ENCODE peak calls at places on chromosome 1, in eight cellular contexts. One of them, this sample, is unnamed.

GRCh38 chr1:95467036-95467435 is 233.0 kb downstream of the RWDD3 start:
- DNase-seq in lung: no peak
- DNase-seq in A549: no peak
- DNase-seq in NCI-H2171: no peak
- DNase-seq in EL: no peak
- DNase-seq in stimulated activated CD8-positive, alpha-beta memory T cell treated with anti-CD3 and anti-CD28 coated beads, Interleukin-4, amount 100 ng/mL, for 1 hour: no peak
- DNase-seq in GM18507: no peak
- DNase-seq in mucosa of gallbladder: no peak
- DNase-seq in this sample: no peak

GRCh38 chr1:96524100-96524499 is 197.5 kb upstream of the PTBP2 start:
- DNase-seq in NCI-H2171: no peak
- DNase-seq in stimulated activated CD8-positive, alpha-beta memory T cell treated with anti-CD3 and anti-CD28 coated beads, Interleukin-4, amount 100 ng/mL, for 1 hour: no peak
- DNase-seq in lung: no peak
- DNase-seq in EL: no peak
- DNase-seq in GM18507: no peak
- DNase-seq in mucosa of gallbladder: no peak
- DNase-seq in A549: no peak
- DNase-seq in this sample: no peak

GRCh38 chr1:213513006-213513405 is 462.0 kb downstream of the RPS6KC1 start:
- DNase-seq in lung: no peak
- DNase-seq in EL: no peak
- DNase-seq in GM18507: no peak
- DNase-seq in mucosa of gallbladder: no peak
- DNase-seq in NCI-H2171: no peak
- DNase-seq in stimulated activated CD8-positive, alpha-beta memory T cell treated with anti-CD3 and anti-CD28 coated beads, Interleukin-4, amount 100 ng/mL, for 1 hour: no peak
- DNase-seq in A549: no peak
- DNase-seq in this sample: no peak

GRCh38 chr1:151705739-151706463 is 10.7 kb downstream of the CELF3 start:
- DNase-seq in GM18507: no peak
- DNase-seq in A549: no peak
- DNase-seq in stimulated activated CD8-positive, alpha-beta memory T cell treated with anti-CD3 and anti-CD28 coated beads, Interleukin-4, amount 100 ng/mL, for 1 hour: no peak
- DNase-seq in EL: no peak
- DNase-seq in lung: no peak
- DNase-seq in mucosa of gallbladder: no peak
- DNase-seq in NCI-H2171: no peak
- DNase-seq in this sample: no peak

GRCh38 chr1:202063093-202063492 is 52.7 kb downstream of the ELF3 start:
- DNase-seq in EL: peak
- DNase-seq in GM18507: no peak
- DNase-seq in lung: no peak
- DNase-seq in mucosa of gallbladder: no peak
- DNase-seq in NCI-H2171: no peak
- DNase-seq in stimulated activated CD8-positive, alpha-beta memory T cell treated with anti-CD3 and anti-CD28 coated beads, Interleukin-4, amount 100 ng/mL, for 1 hour: no peak
- DNase-seq in A549: no peak
- DNase-seq in this sample: no peak

GRCh38 chr1:177091036-177091435 is 73.5 kb downstream of the ASTN1 start:
- DNase-seq in NCI-H2171: no peak
- DNase-seq in stimulated activated CD8-positive, alpha-beta memory T cell treated with anti-CD3 and anti-CD28 coated beads, Interleukin-4, amount 100 ng/mL, for 1 hour: no peak
- DNase-seq in A549: no peak
- DNase-seq in lung: no peak
- DNase-seq in GM18507: no peak
- DNase-seq in mucosa of gallbladder: no peak
- DNase-seq in EL: peak
- DNase-seq in this sample: no peak

GRCh38 chr1:53503433-53503925 is 44.3 kb downstream of the DMRTB1 start:
- DNase-seq in stimulated activated CD8-positive, alpha-beta memory T cell treated with anti-CD3 and anti-CD28 coated beads, Interleukin-4, amount 100 ng/mL, for 1 hour: no peak
- DNase-seq in lung: no peak
- DNase-seq in GM18507: no peak
- DNase-seq in NCI-H2171: no peak
- DNase-seq in mucosa of gallbladder: no peak
- DNase-seq in A549: no peak
- DNase-seq in EL: no peak
- DNase-seq in this sample: no peak

GRCh38 chr1:193462629-193463320 is 276.4 kb upstream of the B3GALT2 start:
- DNase-seq in A549: no peak
- DNase-seq in NCI-H2171: no peak
- DNase-seq in GM18507: no peak
- DNase-seq in stimulated activated CD8-positive, alpha-beta memory T cell treated with anti-CD3 and anti-CD28 coated beads, Interleukin-4, amount 100 ng/mL, for 1 hour: no peak
- DNase-seq in lung: no peak
- DNase-seq in mucosa of gallbladder: no peak
- DNase-seq in EL: no peak
- DNase-seq in this sample: no peak

GRCh38 chr1:181174860-181175259 is 86.4 kb downstream of the IER5 start:
- DNase-seq in GM18507: no peak
- DNase-seq in lung: no peak
- DNase-seq in stimulated activated CD8-positive, alpha-beta memory T cell treated with anti-CD3 and anti-CD28 coated beads, Interleukin-4, amount 100 ng/mL, for 1 hour: no peak
- DNase-seq in A549: no peak
- DNase-seq in mucosa of gallbladder: no peak
- DNase-seq in EL: no peak
- DNase-seq in NCI-H2171: no peak
- DNase-seq in this sample: no peak

GRCh38 chr1:36321119-36321951 is 2.1 kb downstream of the EVA1B start:
- DNase-seq in stimulated activated CD8-positive, alpha-beta memory T cell treated with anti-CD3 and anti-CD28 coated beads, Interleukin-4, amount 100 ng/mL, for 1 hour: no peak
- DNase-seq in EL: peak
- DNase-seq in GM18507: no peak
- DNase-seq in lung: peak
- DNase-seq in A549: no peak
- DNase-seq in NCI-H2171: no peak
- DNase-seq in mucosa of gallbladder: peak
- DNase-seq in this sample: no peak

GRCh38 chr1:63691672-63692425 is 82.0 kb upstream of the ROR1 start:
- DNase-seq in mucosa of gallbladder: peak
- DNase-seq in NCI-H2171: peak
- DNase-seq in GM18507: no peak
- DNase-seq in A549: peak
- DNase-seq in EL: peak
- DNase-seq in lung: peak
- DNase-seq in stimulated activated CD8-positive, alpha-beta memory T cell treated with anti-CD3 and anti-CD28 coated beads, Interleukin-4, amount 100 ng/mL, for 1 hour: no peak
- DNase-seq in this sample: peak

GRCh38 chr1:92960395-92961130 is 699 bp downstream of the DIPK1A start:
- DNase-seq in EL: peak
- DNase-seq in A549: peak
- DNase-seq in GM18507: no peak
- DNase-seq in lung: peak
- DNase-seq in mucosa of gallbladder: peak
- DNase-seq in stimulated activated CD8-positive, alpha-beta memory T cell treated with anti-CD3 and anti-CD28 coated beads, Interleukin-4, amount 100 ng/mL, for 1 hour: peak
- DNase-seq in NCI-H2171: peak
- DNase-seq in this sample: peak

GRCh38 chr1:3707298-3707938 is 44.8 kb upstream of the CCDC27 start:
- DNase-seq in NCI-H2171: no peak
- DNase-seq in mucosa of gallbladder: no peak
- DNase-seq in lung: no peak
- DNase-seq in stimulated activated CD8-positive, alpha-beta memory T cell treated with anti-CD3 and anti-CD28 coated beads, Interleukin-4, amount 100 ng/mL, for 1 hour: no peak
- DNase-seq in GM18507: no peak
- DNase-seq in A549: no peak
- DNase-seq in EL: no peak
- DNase-seq in this sample: no peak

GRCh38 chr1:203145321-203146041 is 18.0 kb downstream of the ADORA1 start:
- DNase-seq in NCI-H2171: no peak
- DNase-seq in mucosa of gallbladder: no peak
- DNase-seq in GM18507: no peak
- DNase-seq in lung: no peak
- DNase-seq in A549: no peak
- DNase-seq in EL: no peak
- DNase-seq in stimulated activated CD8-positive, alpha-beta memory T cell treated with anti-CD3 and anti-CD28 coated beads, Interleukin-4, amount 100 ng/mL, for 1 hour: no peak
- DNase-seq in this sample: no peak

GRCh38 chr1:107830075-107830474 is 134.9 kb downstream of the VAV3 start:
- DNase-seq in stimulated activated CD8-positive, alpha-beta memory T cell treated with anti-CD3 and anti-CD28 coated beads, Interleukin-4, amount 100 ng/mL, for 1 hour: no peak
- DNase-seq in EL: no peak
- DNase-seq in mucosa of gallbladder: no peak
- DNase-seq in NCI-H2171: no peak
- DNase-seq in A549: no peak
- DNase-seq in GM18507: no peak
- DNase-seq in lung: no peak
- DNase-seq in this sample: no peak

GRCh38 chr1:156859523-156860112 is 701 bp upstream of the INSRR start:
- DNase-seq in mucosa of gallbladder: no peak
- DNase-seq in NCI-H2171: peak
- DNase-seq in EL: peak
- DNase-seq in GM18507: no peak
- DNase-seq in stimulated activated CD8-positive, alpha-beta memory T cell treated with anti-CD3 and anti-CD28 coated beads, Interleukin-4, amount 100 ng/mL, for 1 hour: no peak
- DNase-seq in A549: no peak
- DNase-seq in lung: no peak
- DNase-seq in this sample: no peak

GRCh38 chr1:175373786-175374623 is 181.4 kb upstream of the KIAA0040 start:
- DNase-seq in A549: peak
- DNase-seq in lung: no peak
- DNase-seq in stimulated activated CD8-positive, alpha-beta memory T cell treated with anti-CD3 and anti-CD28 coated beads, Interleukin-4, amount 100 ng/mL, for 1 hour: no peak
- DNase-seq in NCI-H2171: no peak
- DNase-seq in GM18507: peak
- DNase-seq in EL: peak
- DNase-seq in mucosa of gallbladder: no peak
- DNase-seq in this sample: no peak

GRCh38 chr1:14842891-14843290 is 244.4 kb downstream of the KAZN start:
- DNase-seq in EL: peak
- DNase-seq in GM18507: no peak
- DNase-seq in A549: no peak
- DNase-seq in lung: no peak
- DNase-seq in stimulated activated CD8-positive, alpha-beta memory T cell treated with anti-CD3 and anti-CD28 coated beads, Interleukin-4, amount 100 ng/mL, for 1 hour: no peak
- DNase-seq in mucosa of gallbladder: no peak
- DNase-seq in NCI-H2171: no peak
- DNase-seq in this sample: no peak

GRCh38 chr1:209229494-209230059 is 353.9 kb upstream of the CAMK1G start:
- DNase-seq in NCI-H2171: peak
- DNase-seq in A549: no peak
- DNase-seq in GM18507: no peak
- DNase-seq in lung: no peak
- DNase-seq in EL: no peak
- DNase-seq in stimulated activated CD8-positive, alpha-beta memory T cell treated with anti-CD3 and anti-CD28 coated beads, Interleukin-4, amount 100 ng/mL, for 1 hour: no peak
- DNase-seq in mucosa of gallbladder: no peak
- DNase-seq in this sample: no peak

This sample was measured in NCI-H1930.